ENCODE peak calls at places on chromosomes 13 and 19, in eight cellular contexts. B is foreskin fibroblast; I is naive thymus-derived CD4-positive, alpha-beta T cell; R is fibroblast of pulmonary artery; Z is tibial nerve; M is sigmoid colon; F is adrenal gland; O is IMR-90. J is an unnamed sample.

GRCh38 chr13:88627071-88627470 is 955.9 kb downstream of the SLITRK5 start:
- DNase-seq in B (no peak), I (no peak), R (peak), Z (no peak), M (no peak), F (no peak), O (no peak), J (no peak)

GRCh38 chr13:86569119-86569518 is 769.9 kb upstream of the SLITRK6 start:
- DNase-seq in B (no peak), I (no peak), R (no peak), Z (no peak), M (no peak), F (no peak), O (peak), J (peak)

GRCh38 chr13:80101040-80101439 is 239.9 kb downstream of the SPRY2 start:
- DNase-seq in B (no peak), I (no peak), R (no peak), Z (no peak), M (no peak), F (no peak), O (no peak), J (no peak)

GRCh38 chr19:48398329-48399235 is 5.1 kb downstream of the GRIN2D start:
- DNase-seq in B (peak), I (peak), R (peak), Z (peak), M (peak), F (peak), O (peak), J (peak)

GRCh38 chr19:13705928-13706447 is 58.3 kb upstream of the MRI1 start:
- DNase-seq in B (no peak), I (no peak), R (no peak), Z (no peak), M (no peak), F (no peak), O (no peak), J (no peak)

GRCh38 chr19:8004723-8005513 is 523 bp downstream of the ELAVL1 start:
- DNase-seq in B (peak), I (peak), R (peak), Z (no peak), M (no peak), F (no peak), O (peak), J (peak)

GRCh38 chr13:77563110-77563509 is 27.6 kb downstream of the SCEL start:
- DNase-seq in B (peak), I (no peak), R (peak), Z (no peak), M (no peak), F (no peak), O (peak), J (peak)

GRCh38 chr19:22784051-22784450 is at the start of gene ZNF99:
- DNase-seq in B (no peak), I (no peak), R (no peak), Z (peak), M (peak), F (peak), O (no peak), J (no peak)

GRCh38 chr13:57632276-57633140 is 964 bp downstream of the PCDH17 start:
- DNase-seq in B (no peak), I (no peak), R (peak), Z (no peak), M (peak), F (no peak), O (no peak), J (peak)

GRCh38 chr13:24648983-24649684 is 31.1 kb upstream of the ATP12A start:
- DNase-seq in B (no peak), I (no peak), R (no peak), Z (no peak), M (no peak), F (no peak), O (no peak), J (no peak)

GRCh38 chr19:40560092-40560507 is 16.6 kb upstream of the SHKBP1 start:
- DNase-seq in B (no peak), I (no peak), R (no peak), Z (no peak), M (no peak), F (no peak), O (no peak), J (no peak)

GRCh38 chr19:29545866-29546582 is 20.2 kb downstream of the VSTM2B start:
- DNase-seq in B (no peak), I (no peak), R (no peak), Z (no peak), M (peak), F (no peak), O (no peak), J (no peak)

DNA sequence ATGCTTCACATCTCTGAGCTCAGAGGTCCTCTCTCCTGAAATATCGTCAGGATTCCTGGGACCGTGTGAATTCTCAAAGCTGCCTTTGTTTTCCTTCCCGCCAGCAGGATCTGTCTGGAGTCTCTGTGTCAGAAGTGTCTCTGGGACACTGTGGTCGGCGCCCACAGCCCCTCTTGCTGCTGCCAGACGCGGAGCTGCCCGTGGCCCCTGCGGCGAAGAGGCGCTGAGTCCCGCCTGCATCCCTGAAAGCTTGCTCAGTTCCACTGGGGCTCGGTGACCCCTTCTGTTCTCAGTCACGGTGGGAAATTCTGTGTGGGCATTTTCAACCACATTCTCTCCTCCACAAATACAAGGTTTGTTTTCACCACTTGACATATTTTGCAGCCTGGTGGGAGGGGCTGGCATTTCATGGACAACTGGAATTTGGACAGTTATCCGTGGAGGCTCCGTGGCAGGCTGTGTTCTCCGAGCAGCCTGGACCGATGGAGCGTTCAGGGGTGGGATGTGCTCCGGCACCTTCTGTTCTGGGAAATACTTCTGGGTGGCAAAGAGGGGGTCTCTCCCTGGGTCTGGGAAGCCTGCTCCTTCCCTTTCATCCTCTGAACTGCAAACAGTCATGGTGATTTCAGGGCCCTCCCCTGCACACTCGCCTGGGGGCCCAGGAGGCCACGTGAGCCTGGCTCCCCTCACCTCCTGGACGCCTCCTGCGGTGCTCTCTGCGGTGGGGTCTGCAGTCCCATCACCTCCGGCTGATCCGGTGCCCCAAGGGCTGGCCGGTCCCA is 42.6 kb upstream of the GRTP1 start:
- DNase-seq in B (no peak), I (no peak), R (no peak), Z (no peak), M (peak), F (no peak), O (no peak), J (peak)
- H3K4me3 ChIP-seq in B (no peak), I (no peak), R (no peak), Z (no peak), M (no peak), F (no peak), O (no peak), J (no peak)

GRCh38 chr13:38519229-38519910 is 167.5 kb upstream of the FREM2 start:
- DNase-seq in B (no peak), I (no peak), R (no peak), Z (no peak), M (no peak), F (no peak), O (no peak), J (no peak)
- H3K4me3 ChIP-seq in B (no peak), I (no peak), R (no peak), Z (no peak), M (no peak), F (no peak), O (no peak), J (no peak)

DNA sequence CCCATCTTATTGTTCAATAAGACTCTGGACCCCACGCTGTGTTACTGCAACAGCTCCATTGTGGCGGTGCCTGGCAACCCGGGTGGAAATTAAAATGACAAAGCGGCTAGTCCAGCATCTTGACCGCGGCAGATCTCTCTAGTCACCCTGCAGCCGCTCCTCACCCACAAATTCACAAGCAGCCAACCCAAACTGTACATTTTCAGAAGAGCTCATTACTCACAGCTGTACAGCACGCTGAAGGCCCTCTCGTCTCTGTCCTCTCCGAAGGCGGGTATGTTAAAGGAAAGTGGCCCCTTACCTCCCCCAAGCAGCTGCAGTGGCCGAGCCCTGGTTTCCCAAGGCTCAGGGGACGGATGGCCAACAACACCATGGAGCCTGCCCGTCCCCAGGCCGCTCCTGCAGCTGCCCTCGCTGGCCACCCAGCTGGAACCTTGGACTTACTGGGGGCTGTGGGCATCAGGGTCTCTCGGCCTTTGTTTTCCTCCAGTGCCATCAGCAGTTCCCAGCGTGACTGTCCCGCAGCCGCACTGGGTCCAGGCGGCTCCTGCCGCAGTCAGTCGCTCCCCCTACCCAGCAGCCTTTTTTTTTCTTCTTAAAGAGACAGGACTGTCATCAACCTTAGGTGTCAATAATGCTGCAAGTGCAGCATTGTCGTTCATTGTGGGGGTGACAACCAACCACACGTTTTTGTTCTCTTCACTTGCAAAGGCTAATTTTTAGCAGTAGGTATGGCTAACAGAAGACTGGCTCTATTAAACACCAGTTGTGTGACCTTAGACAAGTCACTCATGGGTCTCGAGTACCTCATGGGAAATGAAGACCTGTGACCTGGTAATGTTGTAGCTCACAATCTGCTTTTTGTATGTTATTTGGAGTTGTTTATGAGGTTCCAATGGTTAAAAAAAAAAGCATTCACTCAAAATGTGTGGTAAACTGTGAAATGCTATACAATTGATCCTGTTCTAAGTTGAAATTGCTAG is at the start of gene SACS:
- DNase-seq in B (peak), I (no peak), R (peak), Z (no peak), M (peak), F (no peak), O (peak), J (peak)
- H3K4me3 ChIP-seq in B (peak), I (no peak), R (peak), Z (peak), M (peak), F (no peak), O (peak), J (peak)

GRCh38 chr19:3899531-3900294 is 19.2 kb downstream of the ATCAY start:
- DNase-seq in B (no peak), I (no peak), R (no peak), Z (peak), M (peak), F (peak), O (no peak), J (no peak)

GRCh38 chr19:3902317-3902973 is 22.0 kb downstream of the ATCAY start:
- DNase-seq in B (no peak), I (no peak), R (no peak), Z (no peak), M (no peak), F (no peak), O (no peak), J (no peak)

GRCh38 chr19:3897936-3898335 is 17.5 kb downstream of the ATCAY start:
- DNase-seq in B (no peak), I (no peak), R (no peak), Z (no peak), M (no peak), F (no peak), O (no peak), J (no peak)

GRCh38 chr19:3895788-3896187 is 15.3 kb downstream of the ATCAY start:
- DNase-seq in B (no peak), I (no peak), R (no peak), Z (no peak), M (no peak), F (no peak), O (no peak), J (no peak)

GRCh38 chr19:3898426-3898825 is 17.9 kb downstream of the ATCAY start:
- DNase-seq in B (no peak), I (no peak), R (no peak), Z (no peak), M (no peak), F (no peak), O (no peak), J (no peak)
- H3K4me3 ChIP-seq in B (no peak), I (no peak), R (no peak), Z (no peak), M (no peak), F (no peak), O (no peak), J (no peak)

DNA sequence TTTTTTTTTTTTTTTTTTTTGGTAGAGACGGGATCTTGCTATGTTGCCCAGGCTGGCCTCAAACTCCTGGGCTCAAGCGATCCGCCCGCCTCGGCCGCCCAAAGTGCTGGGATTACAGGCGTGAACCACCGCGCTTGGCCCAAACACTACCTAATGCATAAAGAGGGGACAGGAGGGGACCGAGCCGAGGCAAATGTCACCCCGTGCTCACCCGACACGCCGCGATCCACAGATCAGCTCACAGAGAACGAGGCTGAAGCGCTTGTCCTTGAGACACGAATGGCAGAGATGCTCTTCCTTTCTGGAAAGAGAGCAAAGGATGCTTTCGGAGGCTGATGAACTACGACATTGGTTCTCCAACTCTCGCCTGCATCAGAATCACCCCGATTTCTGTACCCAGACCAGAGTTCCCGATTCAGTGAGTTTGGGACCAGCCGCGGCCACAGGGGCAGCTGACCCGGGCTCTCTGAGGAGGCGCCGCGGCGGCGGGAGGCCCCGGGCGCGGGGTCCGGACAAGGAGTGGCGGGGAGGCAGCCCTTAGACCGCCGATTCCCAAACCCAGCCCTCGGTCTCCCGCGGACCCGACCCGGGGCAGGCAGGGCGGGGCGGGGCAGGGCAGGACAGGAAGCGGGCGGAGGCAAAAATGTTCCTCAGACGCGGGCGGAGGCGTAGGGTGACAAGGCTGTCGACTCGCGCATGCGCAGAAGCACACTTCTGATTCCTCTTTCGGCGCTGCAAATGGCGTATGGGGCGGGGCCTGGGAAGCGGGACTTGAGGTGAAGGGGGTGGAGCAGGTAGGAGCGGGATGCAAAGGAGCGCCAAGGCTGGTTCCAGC is at the start of gene ZNF699:
- DNase-seq in B (peak), I (peak), R (peak), Z (peak), M (peak), F (peak), O (peak), J (peak)
- H3K4me3 ChIP-seq in B (peak), I (peak), R (peak), Z (peak), M (peak), F (peak), O (peak), J (peak)

DNA sequence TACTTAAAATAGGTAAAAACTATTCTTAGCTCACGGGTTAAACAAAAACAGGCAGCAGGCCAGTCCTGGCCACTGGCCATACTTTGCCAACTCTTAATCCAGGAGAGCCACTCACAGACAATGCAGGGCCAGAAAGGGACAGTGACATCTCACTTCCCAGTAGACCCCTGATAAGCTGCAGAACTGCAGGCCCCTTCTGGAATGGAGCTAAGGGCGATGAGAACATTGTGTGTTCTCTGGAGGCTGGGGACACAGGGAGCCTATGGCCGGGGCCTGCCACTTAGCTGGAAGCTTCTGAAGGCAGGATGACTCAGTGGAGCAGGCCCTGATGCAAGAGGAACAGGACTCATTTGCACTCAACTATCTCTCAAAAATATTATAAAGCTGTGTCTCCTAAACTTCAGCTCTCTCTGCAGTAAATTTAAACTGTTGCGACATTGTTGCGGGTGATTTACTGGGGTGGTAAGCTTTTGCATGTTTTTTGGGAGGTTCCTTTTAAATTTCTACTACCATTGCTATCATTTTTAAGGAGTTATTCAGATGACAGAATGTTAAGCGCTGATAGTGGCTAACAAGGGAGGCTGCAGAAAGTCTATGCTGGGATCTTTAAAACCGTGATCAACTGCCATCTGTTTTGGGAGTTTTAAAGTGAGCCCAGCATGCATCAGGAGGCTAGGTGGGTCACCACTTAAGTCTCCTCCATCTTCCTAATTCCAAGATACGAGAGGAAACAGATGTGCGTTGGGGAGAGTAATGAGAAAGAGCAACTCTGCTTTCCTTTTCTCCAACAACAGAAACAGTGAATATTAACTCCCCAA is 33.2 kb upstream of the KATNAL1 start:
- DNase-seq in B (peak), I (no peak), R (peak), Z (peak), M (peak), F (peak), O (peak), J (peak)
- H3K4me3 ChIP-seq in B (peak), I (no peak), R (no peak), Z (no peak), M (no peak), F (no peak), O (peak), J (no peak)

J was measured in astrocyte of the spinal cord.